ENCODE peak calls at places on chromosomes 1 and 21, in eight cellular contexts. Y is RWPE1, R is glutamatergic neuron, J is prostate gland, M is upper lobe of left lung, O is choroid plexus epithelial cell, T is AG10803, A is activated B cell treated with CpG ODN at 0.5 μM for 24 hours. N is an unnamed sample.

GRCh38 chr1:10253755-10254154 is 43.4 kb downstream of the KIF1B start:
- DNase-seq in Y (peak), R (no peak), J (no peak), M (no peak), O (peak), T (peak), A (no peak), N (no peak)

GRCh38 chr21:46109251-46110221 is 11.6 kb downstream of the COL6A2 start:
- DNase-seq in Y (no peak), R (peak), J (peak), M (peak), O (no peak), T (no peak), A (peak), N (peak)

GRCh38 chr1:88935522-88936222 is 44.3 kb upstream of the GTF2B start:
- DNase-seq in Y (peak), R (no peak), J (no peak), M (no peak), O (peak), T (peak), A (no peak), N (no peak)

GRCh38 chr1:18192974-18193373 is 85.4 kb downstream of the IGSF21 start:
- DNase-seq in Y (no peak), R (no peak), J (no peak), M (no peak), O (no peak), T (no peak), A (no peak), N (no peak)

GRCh38 chr1:64516301-64516700 is 46.4 kb downstream of the CACHD1 start:
- DNase-seq in Y (no peak), R (no peak), J (no peak), M (no peak), O (no peak), T (no peak), A (no peak), N (no peak)

GRCh38 chr1:225445644-225446297 is 17.9 kb upstream of the LBR start:
- DNase-seq in Y (peak), R (no peak), J (no peak), M (peak), O (peak), T (no peak), A (no peak), N (no peak)

GRCh38 chr1:161872506-161872905 is 106.4 kb downstream of the ATF6 start:
- DNase-seq in Y (no peak), R (no peak), J (no peak), M (no peak), O (peak), T (no peak), A (no peak), N (no peak)

GRCh38 chr1:54842963-54843362 is 41.8 kb upstream of the TTC22 start:
- DNase-seq in Y (no peak), R (no peak), J (no peak), M (no peak), O (no peak), T (no peak), A (no peak), N (no peak)

GRCh38 chr1:9400425-9401079 is 107.9 kb downstream of the SPSB1 start:
- DNase-seq in Y (no peak), R (no peak), J (no peak), M (no peak), O (peak), T (no peak), A (no peak), N (no peak)

GRCh38 chr1:96723372-96723771 is 1.8 kb downstream of the PTBP2 start:
- DNase-seq in Y (no peak), R (no peak), J (no peak), M (no peak), O (no peak), T (no peak), A (no peak), N (no peak)

GRCh38 chr1:6162773-6163172 is 17.3 kb downstream of the CHD5 start:
- DNase-seq in Y (no peak), R (peak), J (no peak), M (no peak), O (no peak), T (no peak), A (no peak), N (no peak)

GRCh38 chr1:239446611-239447010 is 60.2 kb downstream of the CHRM3 start:
- DNase-seq in Y (no peak), R (no peak), J (no peak), M (no peak), O (no peak), T (no peak), A (no peak), N (no peak)

GRCh38 chr1:45014403-45015028 is 2.5 kb downstream of the UROD start:
- DNase-seq in Y (peak), R (peak), J (peak), M (peak), O (peak), T (peak), A (peak), N (peak)

GRCh38 chr1:174217248-174217647 is 57.9 kb downstream of the RABGAP1L start:
- DNase-seq in Y (no peak), R (no peak), J (no peak), M (no peak), O (peak), T (no peak), A (no peak), N (no peak)

GRCh38 chr1:221543529-221544120 is 198.3 kb downstream of the DUSP10 start:
- DNase-seq in Y (peak), R (no peak), J (no peak), M (no peak), O (peak), T (peak), A (no peak), N (no peak)

GRCh38 chr1:202862672-202863560 is 26.0 kb downstream of the RABIF start:
- DNase-seq in Y (no peak), R (no peak), J (no peak), M (no peak), O (no peak), T (no peak), A (no peak), N (no peak)

GRCh38 chr1:199931666-199932377 is 95.7 kb upstream of the NR5A2 start:
- DNase-seq in Y (no peak), R (no peak), J (no peak), M (peak), O (peak), T (peak), A (no peak), N (no peak)

GRCh38 chr1:235087906-235088305 is 40.7 kb downstream of the TOMM20 start:
- DNase-seq in Y (no peak), R (no peak), J (no peak), M (no peak), O (no peak), T (no peak), A (no peak), N (no peak)

GRCh38 chr1:235078927-235079381 is 49.7 kb downstream of the TOMM20 start:
- DNase-seq in Y (no peak), R (no peak), J (no peak), M (no peak), O (peak), T (peak), A (no peak), N (no peak)

GRCh38 chr1:235079443-235079967 is 49.1 kb downstream of the TOMM20 start:
- DNase-seq in Y (peak), R (no peak), J (peak), M (peak), O (no peak), T (no peak), A (no peak), N (no peak)

GRCh38 chr1:235088440-235088839 is 40.2 kb downstream of the TOMM20 start:
- DNase-seq in Y (no peak), R (no peak), J (no peak), M (no peak), O (peak), T (no peak), A (no peak), N (no peak)

DNA sequence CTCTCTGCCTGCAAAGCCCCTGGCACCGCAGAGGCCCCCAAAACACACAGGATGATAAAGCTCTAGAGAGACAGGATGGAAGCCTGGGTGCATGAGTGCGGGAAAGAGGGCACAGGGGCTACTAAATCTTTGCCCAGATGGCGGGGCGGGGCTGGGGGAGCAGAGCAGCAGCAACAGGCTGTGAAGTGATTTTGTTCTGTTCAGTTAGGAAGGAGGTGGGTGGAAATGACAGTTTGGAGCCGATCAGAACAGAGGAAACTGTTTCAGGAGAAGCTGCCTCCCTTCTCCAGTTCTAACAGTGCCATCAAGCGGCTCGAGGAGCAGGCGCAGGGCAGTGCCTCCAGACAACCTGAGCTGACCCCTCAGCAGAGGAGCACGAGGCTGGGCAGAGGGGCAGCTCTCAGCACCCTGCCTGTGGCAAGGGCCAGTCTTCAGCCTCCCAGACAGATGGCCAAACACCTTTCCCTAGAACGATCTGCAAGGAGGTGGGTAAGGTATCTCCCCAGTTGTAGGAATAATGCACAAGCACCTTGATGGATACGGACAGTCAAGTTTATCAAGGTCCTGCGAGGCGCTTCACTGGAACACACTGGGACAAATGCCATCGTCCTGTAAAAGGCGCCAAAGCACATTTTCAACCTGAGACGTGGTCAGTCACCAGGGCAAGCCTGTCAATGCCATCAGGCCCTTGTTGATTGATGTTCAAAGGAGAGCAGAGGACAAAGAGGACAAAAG is 44.9 kb downstream of the TOMM20 start:
- DNase-seq in Y (peak), R (peak), J (peak), M (peak), O (peak), T (peak), A (peak), N (peak)
- TF ChIP-seq CTCF in Y (peak), R (peak), J (peak), M (peak), O (peak), T (peak), A (peak), N (peak)

GRCh38 chr1:82600314-82600713 is 799.6 kb downstream of the ADGRL2 start:
- DNase-seq in Y (no peak), R (no peak), J (no peak), M (no peak), O (no peak), T (no peak), A (no peak), N (no peak)

GRCh38 chr1:82598816-82599215 is 798.1 kb downstream of the ADGRL2 start:
- DNase-seq in Y (no peak), R (no peak), J (no peak), M (no peak), O (no peak), T (no peak), A (no peak), N (no peak)

GRCh38 chr1:82604524-82604923 is 803.8 kb downstream of the ADGRL2 start:
- DNase-seq in Y (no peak), R (no peak), J (no peak), M (no peak), O (no peak), T (no peak), A (no peak), N (no peak)
- TF ChIP-seq CTCF in Y (no peak), R (no peak), J (no peak), M (no peak), O (no peak), T (no peak), A (no peak), N (no peak)

DNA sequence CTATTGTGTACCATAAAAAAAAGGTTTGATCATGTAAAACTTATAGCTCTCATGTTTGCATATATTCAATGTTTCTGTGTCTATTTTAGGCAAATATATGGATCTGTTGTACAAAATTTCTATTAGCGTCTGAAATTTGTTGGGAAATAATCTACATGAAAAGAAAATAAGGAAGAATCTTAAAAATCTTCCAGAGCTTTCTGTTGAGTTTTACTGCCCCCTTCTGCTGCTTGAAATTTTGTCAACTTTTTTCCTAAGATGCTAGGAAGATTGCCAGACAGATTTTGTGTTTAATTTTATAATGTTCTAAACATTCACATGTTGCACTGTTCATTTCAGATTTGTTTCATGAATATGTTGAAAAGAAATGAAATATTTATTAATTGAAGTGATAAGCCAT is 2.5 kb upstream of the PTGS2 start:
- DNase-seq in Y (no peak), R (no peak), J (no peak), M (no peak), O (peak), T (peak), A (no peak), N (no peak)
- TF ChIP-seq CTCF in Y (peak), R (no peak), J (peak), M (peak), O (peak), T (peak), A (no peak), N (no peak)

GRCh38 chr21:41610042-41610839 is 102.3 kb upstream of the TMPRSS2 start:
- DNase-seq in Y (no peak), R (peak), J (no peak), M (peak), O (peak), T (peak), A (no peak), N (no peak)
- TF ChIP-seq CTCF in Y (peak), R (peak), J (peak), M (peak), O (peak), T (peak), A (no peak), N (no peak)

DNA sequence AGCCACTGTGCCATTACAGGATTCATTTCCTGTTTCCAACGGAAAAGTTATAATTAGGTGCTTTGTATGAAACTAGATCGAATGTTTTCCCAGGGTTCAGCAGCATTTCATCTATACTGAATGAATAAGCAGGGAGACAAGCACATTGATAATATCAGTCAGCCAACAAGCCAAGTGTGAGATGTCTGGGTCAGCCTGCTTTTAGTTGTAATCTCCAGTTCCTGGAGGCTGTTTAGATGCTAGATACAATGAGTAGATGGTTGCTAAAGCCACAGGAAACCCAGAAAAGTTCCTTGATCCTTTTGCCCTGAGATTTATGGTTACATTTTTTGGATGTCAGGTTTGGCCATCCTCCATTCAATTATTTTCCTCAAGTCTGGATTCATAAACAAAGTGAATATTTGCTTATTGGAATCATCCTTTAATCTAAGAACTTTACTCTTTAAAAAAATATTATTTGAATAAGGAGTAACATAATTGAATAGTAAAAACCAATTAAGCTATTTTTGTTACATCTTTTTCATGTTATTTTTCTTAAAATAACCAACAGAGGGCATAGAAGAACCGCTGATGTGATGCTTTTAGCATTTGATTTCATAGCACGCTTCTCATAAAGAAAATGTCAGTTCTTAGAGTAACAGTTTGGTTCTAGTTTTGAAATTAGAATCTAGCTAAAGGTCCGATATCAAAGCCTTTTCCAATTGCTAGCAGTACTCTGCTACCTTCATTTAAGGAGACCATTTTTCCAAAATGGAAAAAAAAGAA is 76.6 kb downstream of the HSPA13 start:
- DNase-seq in Y (peak), R (no peak), J (no peak), M (no peak), O (peak), T (peak), A (no peak), N (no peak)
- TF ChIP-seq CTCF in Y (peak), R (no peak), J (peak), M (no peak), O (no peak), T (peak), A (no peak), N (no peak)

DNA sequence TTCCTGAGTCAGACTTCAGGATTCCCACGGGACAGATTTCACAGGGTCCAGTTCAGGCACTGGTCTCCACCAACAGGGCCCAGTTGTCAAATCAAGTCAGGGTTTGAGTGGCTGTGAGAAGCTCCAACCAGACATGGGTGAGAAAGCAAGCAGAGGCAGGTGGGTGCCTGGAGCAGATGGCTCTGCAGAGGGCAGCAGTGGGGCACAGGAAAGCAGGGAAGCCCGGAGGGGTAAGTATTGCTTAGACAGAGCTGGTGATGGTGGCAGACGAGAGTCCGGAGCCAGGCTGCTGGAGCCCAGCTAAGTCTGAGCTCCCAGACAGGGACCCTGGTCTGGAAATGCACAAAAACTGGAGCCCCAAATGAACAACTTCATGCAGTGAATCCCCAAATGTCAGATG is 40.4 kb downstream of the RIMS3 start:
- DNase-seq in Y (no peak), R (no peak), J (no peak), M (no peak), O (peak), T (no peak), A (no peak), N (no peak)
- TF ChIP-seq CTCF in Y (no peak), R (no peak), J (peak), M (no peak), O (peak), T (peak), A (no peak), N (no peak)

DNA sequence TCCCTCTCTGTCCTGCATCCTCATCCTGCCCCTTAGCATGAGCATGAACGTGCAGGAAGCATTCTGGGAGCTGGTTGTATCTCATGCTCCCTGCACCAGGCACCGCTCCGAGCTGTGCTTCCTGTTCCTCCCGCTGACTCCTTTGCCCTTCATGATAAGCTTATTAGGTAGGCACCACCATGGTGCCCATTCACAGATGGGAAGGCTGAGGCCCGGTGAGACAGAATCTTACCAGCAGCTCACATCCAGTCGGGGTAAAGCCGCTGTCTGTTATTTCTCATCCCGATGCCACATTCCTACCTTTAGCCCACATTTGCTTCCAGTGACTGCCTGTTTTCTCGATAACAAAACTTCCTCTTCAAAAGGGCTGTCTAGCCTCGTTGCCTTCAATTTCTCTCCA is 7.3 kb downstream of the MIIP start:
- DNase-seq in Y (no peak), R (no peak), J (no peak), M (no peak), O (no peak), T (no peak), A (no peak), N (no peak)
- TF ChIP-seq CTCF in Y (no peak), R (no peak), J (no peak), M (no peak), O (no peak), T (no peak), A (no peak), N (no peak)

DNA sequence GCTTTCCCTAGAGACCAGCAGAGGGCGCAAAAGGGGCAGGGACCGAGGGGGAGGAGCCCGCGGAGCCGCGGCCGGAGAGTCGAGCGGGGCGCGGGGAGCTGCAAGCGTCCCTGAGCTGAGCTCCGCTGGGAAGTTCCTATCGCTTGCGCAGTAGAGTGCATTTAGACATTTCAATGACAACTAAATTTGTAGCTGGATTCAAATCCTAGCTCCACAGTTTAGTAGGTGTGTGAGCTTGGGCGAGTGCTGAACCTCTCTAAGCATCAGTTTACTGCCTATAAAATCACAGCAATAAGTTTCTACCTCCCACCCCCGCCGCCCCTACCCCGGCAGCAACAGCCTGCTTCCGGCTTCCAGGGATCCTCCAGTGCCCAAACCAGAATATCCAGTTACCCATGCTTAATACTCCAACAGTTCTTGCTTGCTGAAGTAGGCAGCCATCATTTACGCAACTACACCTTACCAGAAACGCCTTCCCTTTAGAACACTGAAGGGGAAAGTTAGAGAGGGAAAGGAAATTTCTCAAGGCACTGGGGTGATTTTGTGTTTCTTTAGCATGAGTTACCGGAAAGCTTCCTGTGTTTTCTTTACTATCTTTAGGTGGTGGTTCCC is 9.1 kb downstream of the TLR5 start:
- DNase-seq in Y (peak), R (peak), J (peak), M (peak), O (peak), T (peak), A (peak), N (peak)
- TF ChIP-seq CTCF in Y (peak), R (peak), J (peak), M (peak), O (peak), T (peak), A (no peak), N (peak)

N was measured in natural killer cell.